ENCODE peak calls at places on chromosomes 2 and 18, in five cellular contexts. E is HepG2; L is SK-N-SH; I is CD4-positive, alpha-beta T cell; Q is GM23248. H is an unnamed sample.
A peak's percentile ranks its signal among the peaks of the same experiment; 100 is the strongest.

GRCh38 chr2:201856561-201856960 is 50.2 kb downstream of the CDK15 start:
- DNase-seq in E (no peak), L (no peak), I (no peak), Q (no peak), H (no peak)

GRCh38 chr18:5542393-5543035 is 1.3 kb downstream of the EPB41L3 start:
- DNase-seq in E (no peak), L (peak; percentile 53), I (no peak), Q (peak; percentile 55), H (peak; percentile 23)

GRCh38 chr2:34731274-34731673 is 1132.2 kb upstream of the FAM98A start:
- DNase-seq in E (no peak), L (no peak), I (no peak), Q (no peak), H (no peak)

GRCh38 chr2:28423856-28424605 is 31.4 kb downstream of the FOSL2 start:
- DNase-seq in E (no peak), L (peak; percentile 44), I (peak; percentile 45), Q (no peak), H (no peak)

GRCh38 chr2:188378551-188378950 is 86.9 kb downstream of the GULP1 start:
- DNase-seq in E (no peak), L (no peak), I (no peak), Q (no peak), H (no peak)

GRCh38 chr2:221097568-221097915 is 474.6 kb downstream of the EPHA4 start:
- DNase-seq in E (no peak), L (no peak), I (no peak), Q (peak; percentile 94), H (no peak)

GRCh38 chr18:3305933-3306332 is 44.0 kb downstream of the MYL12B start:
- DNase-seq in E (no peak), L (no peak), I (no peak), Q (peak; percentile 41), H (peak; percentile 42)

GRCh38 chr18:8107426-8107825 is 501.8 kb upstream of the RAB12 start:
- DNase-seq in E (no peak), L (no peak), I (no peak), Q (no peak), H (no peak)

GRCh38 chr2:25617948-25618646 is 55.3 kb downstream of the DTNB start:
- DNase-seq in E (peak; percentile 10), L (no peak), I (no peak), Q (peak; percentile 85), H (peak; percentile 8)

GRCh38 chr2:128320609-128321420 is 2.1 kb upstream of the HS6ST1 start:
- DNase-seq in E (no peak), L (no peak), I (no peak), Q (no peak), H (no peak)

GRCh38 chr2:42072349-42073118 is 24.7 kb downstream of the PKDCC start:
- DNase-seq in E (peak; percentile 54), L (peak; percentile 80), I (no peak), Q (no peak), H (peak; percentile 38)

GRCh38 chr2:64459575-64459974 is 5.6 kb downstream of the LGALSL start:
- DNase-seq in E (no peak), L (no peak), I (no peak), Q (no peak), H (no peak)

GRCh38 chr18:69636529-69637301 is 236.0 kb downstream of the DOK6 start:
- DNase-seq in E (peak; percentile 6), L (no peak), I (peak; percentile 11), Q (no peak), H (no peak)

GRCh38 chr18:34773378-34773777 is 63.3 kb downstream of the DTNA start:
- DNase-seq in E (no peak), L (no peak), I (no peak), Q (peak; percentile 66), H (no peak)

GRCh38 chr2:28991021-28991420 is 9.9 kb downstream of the TOGARAM2 start:
- DNase-seq in E (no peak), L (no peak), I (no peak), Q (peak; percentile 69), H (no peak)

GRCh38 chr18:9961031-9961430 is 47.2 kb downstream of the VAPA start:
- DNase-seq in E (no peak), L (no peak), I (no peak), Q (peak; percentile 25), H (no peak)

GRCh38 chr18:78362198-78362597 is 617.4 kb upstream of the SALL3 start:
- DNase-seq in E (no peak), L (no peak), I (no peak), Q (no peak), H (no peak)

GRCh38 chr18:56200381-56200831 is 438.0 kb downstream of the TXNL1 start:
- DNase-seq in E (no peak), L (no peak), I (no peak), Q (peak; percentile 82), H (no peak)

GRCh38 chr18:55384551-55385275 is 203.3 kb downstream of the TCF4 start:
- DNase-seq in E (peak; percentile 7), L (peak; percentile 15), I (no peak), Q (peak; percentile 73), H (no peak)

GRCh38 chr2:233385489-233386044 is 31.3 kb downstream of the DGKD start:
- DNase-seq in E (no peak), L (no peak), I (peak; percentile 39), Q (no peak), H (no peak)

GRCh38 chr2:88437010-88437409 is 15.5 kb downstream of the FOXI3 start:
- DNase-seq in E (no peak), L (no peak), I (no peak), Q (no peak), H (no peak)

GRCh38 chr2:160288324-160288723 is 88.3 kb upstream of the ITGB6 start:
- DNase-seq in E (no peak), L (no peak), I (no peak), Q (peak; percentile 77), H (no peak)

GRCh38 chr2:72515696-72516095 is 310.1 kb downstream of the EXOC6B start:
- DNase-seq in E (no peak), L (no peak), I (no peak), Q (peak; percentile 9), H (no peak)

GRCh38 chr18:47317824-47318508 is 66.5 kb upstream of the SKOR2 start:
- DNase-seq in E (no peak), L (no peak), I (no peak), Q (no peak), H (peak; percentile 19)

GRCh38 chr2:28654981-28655322 is 96.7 kb upstream of the PPP1CB start:
- DNase-seq in E (no peak), L (no peak), I (no peak), Q (no peak), H (peak; percentile 77)

DNA sequence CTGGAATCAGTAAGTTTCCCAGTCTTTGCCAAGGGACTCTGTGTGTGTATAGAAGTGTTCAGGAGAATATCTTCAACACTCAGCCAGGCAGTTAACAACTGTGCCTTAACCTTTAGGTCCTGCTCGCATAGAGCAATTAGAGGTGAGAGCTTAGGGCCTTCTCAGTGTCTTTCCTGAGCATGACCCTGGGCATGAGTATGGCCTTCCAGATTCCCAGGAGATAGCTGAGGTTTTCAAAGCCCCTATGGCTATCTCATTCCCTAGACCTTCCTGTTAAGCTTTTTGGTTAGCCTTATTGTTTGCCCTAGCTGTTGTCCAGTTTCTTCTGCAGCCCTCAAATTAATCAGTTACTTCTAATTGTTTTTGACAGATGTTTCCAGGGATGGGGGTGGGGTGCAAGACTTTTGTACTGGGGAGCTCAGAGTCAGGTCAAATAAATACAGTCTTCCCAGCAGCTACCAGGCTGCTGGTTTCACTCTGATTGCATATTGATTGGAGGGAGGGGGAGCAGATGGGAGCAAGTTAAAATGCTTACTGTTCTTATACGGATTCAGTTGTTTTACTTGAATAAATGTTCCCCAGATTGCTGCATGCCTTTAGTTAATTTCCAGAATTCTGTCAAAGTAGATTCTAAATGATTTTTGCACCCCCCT is 23.1 kb downstream of the PDK1 start:
- DNase-seq in E (no peak), L (no peak), I (no peak), Q (no peak), H (no peak)
- H3K9me3 ChIP-seq in E (peaks cover 27% of the 10 kb centered on the region), L (peaks cover 45% of the 10 kb centered on the region), I (peaks cover 24% of the 10 kb centered on the region), Q (peaks cover 10% of the 10 kb centered on the region), H (peaks cover 25% of the 10 kb centered on the region)

DNA sequence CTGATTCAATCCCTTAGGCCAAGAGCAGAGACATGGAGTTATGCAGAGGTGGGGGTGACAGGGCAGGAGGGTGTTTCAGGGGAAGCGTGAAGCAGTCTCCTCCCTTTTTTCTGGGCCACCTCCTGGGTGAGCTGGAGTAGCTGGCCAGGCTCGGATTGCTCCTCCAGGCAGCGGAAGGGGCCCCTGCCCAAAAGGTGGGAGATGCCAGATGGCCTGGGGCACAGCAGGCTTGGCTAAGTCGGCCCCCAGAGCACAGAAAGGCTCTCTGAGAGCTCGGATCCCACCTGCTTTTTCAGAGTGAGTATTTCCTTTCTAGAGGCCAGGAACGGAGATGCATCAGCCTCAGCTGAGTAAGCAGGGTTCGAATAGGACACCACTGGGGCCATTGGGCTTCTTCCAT is 196.9 kb downstream of the ANKRD30B start:
- DNase-seq in E (no peak), L (no peak), I (no peak), Q (no peak), H (no peak)
- H3K9me3 ChIP-seq in E (no peaks in the 10 kb centered on the region), L (no peaks in the 10 kb centered on the region), I (no peaks in the 10 kb centered on the region), Q (no peaks in the 10 kb centered on the region), H (no peaks in the 10 kb centered on the region)

GRCh38 chr2:2768476-2768875 is 437.4 kb upstream of the MYT1L start:
- DNase-seq in E (no peak), L (no peak), I (no peak), Q (no peak), H (no peak)
- H3K9me3 ChIP-seq in E (no peaks in the 10 kb centered on the region), L (no peaks in the 10 kb centered on the region), I (no peaks in the 10 kb centered on the region), Q (no peaks in the 10 kb centered on the region), H (no peaks in the 10 kb centered on the region)

GRCh38 chr18:14959550-14959949 is 211.6 kb downstream of the ANKRD30B start:
- DNase-seq in E (no peak), L (no peak), I (no peak), Q (no peak), H (no peak)
- H3K9me3 ChIP-seq in E (no peaks in the 10 kb centered on the region), L (peaks cover under 1% of the 10 kb centered on the region), I (peaks cover 5% of the 10 kb centered on the region), Q (no peaks in the 10 kb centered on the region), H (no peaks in the 10 kb centered on the region)

GRCh38 chr18:66994790-66995189 is 390.9 kb upstream of the CDH19 start:
- DNase-seq in E (no peak), L (no peak), I (no peak), Q (no peak), H (no peak)
- H3K9me3 ChIP-seq in E (no peaks in the 10 kb centered on the region), L (no peaks in the 10 kb centered on the region), I (no peaks in the 10 kb centered on the region), Q (no peaks in the 10 kb centered on the region), H (no peaks in the 10 kb centered on the region)

GRCh38 chr18:29156531-29156930 is 979.6 kb upstream of the CDH2 start:
- DNase-seq in E (no peak), L (no peak), I (no peak), Q (no peak), H (no peak)
- H3K9me3 ChIP-seq in E (no peaks in the 10 kb centered on the region), L (no peaks in the 10 kb centered on the region), I (no peaks in the 10 kb centered on the region), Q (no peaks in the 10 kb centered on the region), H (no peaks in the 10 kb centered on the region)

H was measured in hepatocyte.